ENCODE peak calls at places on chromosomes 13 and 19, in six cellular contexts. A, V, R, W, Q and L are unnamed samples. For H3K4me1 and H3K27me3, the result is how much of the 10 kb centered on the place peaks cover.

GRCh38 chr13:72656357-72656756 is 71.1 kb downstream of the MZT1 start:
- DNase-seq in A (no peak), Q (no peak), V (no peak), R (no peak), W (no peak), L (no peak)

GRCh38 chr19:37869766-37870340 is 36.5 kb downstream of the WDR87 start:
- DNase-seq in W (no peak), A (no peak), R (no peak), Q (no peak), V (no peak), L (no peak)

GRCh38 chr13:60852886-60853285 is 455.9 kb downstream of the TDRD3 start:
- DNase-seq in R (no peak), A (no peak), V (no peak), W (no peak), Q (no peak), L (no peak)

GRCh38 chr13:102191951-102192461 is 209.8 kb downstream of the FGF14 start:
- DNase-seq in A (peak), R (no peak), V (no peak), W (no peak), Q (no peak), L (no peak)

GRCh38 chr13:72570019-72570418 is 157.4 kb downstream of the MZT1 start:
- DNase-seq in W (no peak), R (no peak), Q (no peak), A (no peak), V (no peak), L (no peak)

GRCh38 chr19:30073152-30074000 is 131.3 kb downstream of the URI1 start:
- DNase-seq in W (no peak), Q (no peak), R (no peak), V (no peak), A (no peak), L (no peak)

GRCh38 chr19:10113592-10113963 is 2.1 kb downstream of the P2RY11 start:
- DNase-seq in V (no peak), W (no peak), Q (no peak), A (no peak), R (no peak), L (peak)

GRCh38 chr19:46772170-46773017 is 16.0 kb downstream of the SLC1A5 start:
- DNase-seq in A (no peak), R (no peak), V (no peak), W (no peak), Q (no peak), L (peak)

GRCh38 chr19:42496551-42497133 is 31.6 kb downstream of the CEACAM1 start:
- DNase-seq in A (no peak), V (no peak), Q (no peak), W (no peak), R (no peak), L (no peak)

GRCh38 chr19:29785360-29785759 is 26.4 kb upstream of the CCNE1 start:
- DNase-seq in V (no peak), Q (no peak), A (no peak), W (no peak), R (no peak), L (no peak)

GRCh38 chr19:6739884-6740588 is 556 bp downstream of the TRIP10 start:
- DNase-seq in R (no peak), W (no peak), V (no peak), A (no peak), Q (peak), L (peak)
- H3K4me1 ChIP-seq in R (under half), W (under half), V (under half), A (under half), Q (half or more), L (under half)

GRCh38 chr13:111093634-111094033 is 21.5 kb upstream of the ARHGEF7 start:
- DNase-seq in A (no peak), R (no peak), Q (no peak), W (no peak), V (no peak), L (no peak)
- H3K27me3 ChIP-seq in A (under half), R (under half), Q (half or more), W (under half), V (under half), L (under half)

DNA sequence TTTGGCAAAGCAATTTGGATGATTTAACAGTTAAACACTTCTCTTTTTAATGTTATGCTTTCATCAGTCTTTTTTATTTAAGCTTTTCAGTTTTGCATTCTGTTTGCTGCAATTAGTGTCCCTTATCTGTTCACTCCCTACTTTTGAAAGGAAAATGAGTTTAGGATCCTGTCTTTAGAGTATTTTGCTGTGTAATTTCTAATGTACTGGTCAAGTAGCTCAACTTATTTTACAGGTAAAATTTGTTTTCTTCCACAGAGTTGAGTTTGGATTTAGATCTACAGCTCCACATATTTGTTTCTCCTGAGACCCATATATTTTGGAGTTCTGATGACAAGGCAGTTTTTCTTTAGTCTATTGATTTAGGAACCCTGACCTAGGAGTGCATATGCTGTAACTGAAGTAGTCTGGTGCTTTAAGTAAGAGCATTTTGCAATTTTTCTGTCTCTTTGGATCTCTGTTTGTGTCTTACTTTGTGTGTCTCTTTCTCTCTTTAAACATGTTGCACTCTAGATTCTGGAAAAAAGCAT is 19.4 kb upstream of the SPRY2 start:
- DNase-seq in W (no peak), A (no peak), Q (no peak), R (no peak), V (no peak), L (no peak)
- H3K4me3 ChIP-seq in W (no peak), A (no peak), Q (no peak), R (no peak), V (no peak), L (no peak)

DNA sequence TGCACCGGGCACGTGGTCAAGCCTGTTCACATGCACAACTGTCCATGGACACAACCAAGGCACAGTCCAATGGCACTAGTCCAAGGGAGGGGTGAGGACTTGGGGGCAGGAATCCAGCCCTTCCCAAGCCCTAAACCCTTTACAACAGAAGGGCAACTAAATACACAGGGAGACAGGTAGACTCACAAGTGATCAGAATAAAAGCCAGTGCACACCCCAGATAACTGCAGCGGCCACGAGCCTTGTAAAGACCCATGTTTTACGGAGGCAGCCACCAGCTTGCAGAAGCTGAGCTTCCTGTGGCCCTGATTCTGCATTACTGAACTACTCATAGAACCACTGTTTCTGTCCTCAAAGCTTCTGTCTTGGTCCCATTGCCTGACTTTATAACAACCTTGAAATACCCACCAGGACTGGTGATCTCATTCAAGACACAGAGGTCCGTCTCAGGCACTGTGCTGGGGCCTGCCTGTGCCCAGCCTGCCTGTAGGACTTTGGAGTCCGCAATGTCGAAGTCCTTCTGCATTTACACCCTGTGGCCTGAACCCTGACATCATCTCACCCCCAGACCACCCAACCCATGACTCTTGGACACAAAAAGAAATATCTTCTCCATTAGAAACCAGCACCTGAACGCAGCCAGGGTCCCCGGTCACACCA is 181.2 kb downstream of the COL4A1 start:
- DNase-seq in Q (no peak), A (no peak), W (no peak), V (no peak), R (no peak), L (no peak)
- H3K4me1 ChIP-seq in Q (under half), A (half or more), W (under half), V (under half), R (under half), L (under half)

DNA sequence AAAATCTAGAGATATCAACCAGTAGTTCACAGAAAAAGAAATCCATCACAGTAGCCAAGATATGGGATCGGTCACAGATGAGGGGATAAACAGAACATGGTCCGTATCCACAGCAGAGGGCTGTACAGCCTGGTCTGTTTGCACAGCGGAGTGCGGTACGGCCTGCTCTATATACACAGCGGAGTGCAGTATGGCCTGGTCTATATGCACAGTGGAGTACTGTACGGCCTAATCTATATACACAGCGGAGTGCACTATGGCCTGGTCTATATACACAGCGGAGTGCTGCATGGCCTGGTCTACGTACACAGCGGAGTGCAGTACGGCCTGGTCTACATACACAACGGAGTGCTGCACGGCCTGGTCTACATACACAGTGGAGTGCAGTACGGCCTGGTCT is 43.0 kb upstream of the MCF2L start:
- DNase-seq in Q (no peak), W (no peak), V (no peak), A (no peak), R (no peak), L (no peak)
- H3K27me3 ChIP-seq in Q (under half), W (under half), V (under half), A (under half), R (under half), L (under half)